ENCODE peak calls at places on chromosomes 16 and 17, in four cellular contexts. One of them, this sample, is unnamed. For H3K27me3, the result is how much of the 10 kb centered on the place peaks cover.

GRCh38 chr17:4999429-5000093 is 1.8 kb downstream of the KIF1C start:
- DNase-seq in suprapubic skin: peak
- DNase-seq in sigmoid colon: no peak
- DNase-seq in PC-3: no peak
- DNase-seq in this sample: no peak

GRCh38 chr17:78517421-78517820 is 59.8 kb downstream of the DNAH17 start:
- DNase-seq in sigmoid colon: peak
- DNase-seq in suprapubic skin: no peak
- DNase-seq in PC-3: no peak
- DNase-seq in this sample: no peak

GRCh38 chr16:52439750-52440149 is 107.2 kb downstream of the TOX3 start:
- DNase-seq in suprapubic skin: no peak
- DNase-seq in sigmoid colon: no peak
- DNase-seq in PC-3: no peak
- DNase-seq in this sample: no peak

GRCh38 chr17:67278363-67278762 is 33.4 kb upstream of the HELZ start:
- DNase-seq in suprapubic skin: no peak
- DNase-seq in PC-3: no peak
- DNase-seq in sigmoid colon: no peak
- DNase-seq in this sample: no peak

GRCh38 chr16:22308824-22309520 is 11.8 kb downstream of the POLR3E start:
- DNase-seq in sigmoid colon: no peak
- DNase-seq in PC-3: no peak
- DNase-seq in suprapubic skin: no peak
- DNase-seq in this sample: no peak

GRCh38 chr16:56606071-56606687 is 2.2 kb upstream of the MT2A start:
- DNase-seq in suprapubic skin: peak
- DNase-seq in sigmoid colon: peak
- DNase-seq in PC-3: peak
- DNase-seq in this sample: no peak

GRCh38 chr16:57537194-57537505 is 779 bp upstream of the CCDC102A start:
- DNase-seq in suprapubic skin: no peak
- DNase-seq in sigmoid colon: no peak
- DNase-seq in PC-3: no peak
- DNase-seq in this sample: no peak

GRCh38 chr16:27598921-27599565 is 49.1 kb downstream of the KATNIP start:
- DNase-seq in sigmoid colon: no peak
- DNase-seq in PC-3: no peak
- DNase-seq in suprapubic skin: no peak
- DNase-seq in this sample: no peak

GRCh38 chr17:5706835-5707234 is 122.5 kb upstream of the NLRP1 start:
- DNase-seq in suprapubic skin: no peak
- DNase-seq in PC-3: peak
- DNase-seq in sigmoid colon: no peak
- DNase-seq in this sample: no peak

GRCh38 chr17:51706098-51706497 is 445.8 kb downstream of the UTP18 start:
- DNase-seq in sigmoid colon: no peak
- DNase-seq in PC-3: no peak
- DNase-seq in suprapubic skin: no peak
- DNase-seq in this sample: no peak

GRCh38 chr17:42387221-42387657 is 1.0 kb downstream of the STAT3 start:
- DNase-seq in PC-3: no peak
- DNase-seq in sigmoid colon: peak
- DNase-seq in suprapubic skin: peak
- DNase-seq in this sample: no peak

GRCh38 chr16:23182206-23182674 is 305 bp upstream of the SCNN1G start:
- DNase-seq in suprapubic skin: no peak
- DNase-seq in sigmoid colon: peak
- DNase-seq in PC-3: peak
- DNase-seq in this sample: no peak

GRCh38 chr17:2723505-2723996 is 12.0 kb upstream of the CLUH start:
- DNase-seq in suprapubic skin: no peak
- DNase-seq in PC-3: peak
- DNase-seq in sigmoid colon: no peak
- DNase-seq in this sample: no peak

GRCh38 chr16:29710227-29711219 is 31.5 kb downstream of the QPRT start:
- DNase-seq in suprapubic skin: no peak
- DNase-seq in PC-3: peak
- DNase-seq in sigmoid colon: no peak
- DNase-seq in this sample: no peak

GRCh38 chr17:12078791-12079190 is 58.1 kb downstream of the MAP2K4 start:
- DNase-seq in suprapubic skin: no peak
- DNase-seq in sigmoid colon: no peak
- DNase-seq in PC-3: peak
- DNase-seq in this sample: no peak

GRCh38 chr17:2025220-2025621 is at the start of gene RTN4RL1:
- DNase-seq in sigmoid colon: peak
- DNase-seq in PC-3: peak
- DNase-seq in suprapubic skin: peak
- DNase-seq in this sample: no peak

GRCh38 chr17:42428141-42428944 is 5.3 kb upstream of the CAVIN1 start:
- DNase-seq in sigmoid colon: peak
- DNase-seq in PC-3: no peak
- DNase-seq in suprapubic skin: peak
- DNase-seq in this sample: peak

GRCh38 chr17:35117984-35118383 is 1.7 kb downstream of the RAD51D start:
- DNase-seq in PC-3: peak
- DNase-seq in sigmoid colon: no peak
- DNase-seq in suprapubic skin: no peak
- DNase-seq in this sample: no peak

GRCh38 chr16:24820522-24820921 is 25.2 kb upstream of the SLC5A11 start:
- DNase-seq in PC-3: no peak
- DNase-seq in suprapubic skin: no peak
- DNase-seq in sigmoid colon: no peak
- DNase-seq in this sample: no peak

GRCh38 chr16:57146735-57147134 is 39.1 kb downstream of the PSME3IP1 start:
- DNase-seq in PC-3: peak
- DNase-seq in sigmoid colon: peak
- DNase-seq in suprapubic skin: no peak
- DNase-seq in this sample: no peak

GRCh38 chr17:44527954-44528353 is 24.7 kb upstream of the GPATCH8 start:
- DNase-seq in PC-3: no peak
- DNase-seq in suprapubic skin: no peak
- DNase-seq in sigmoid colon: no peak
- DNase-seq in this sample: no peak

GRCh38 chr17:13587487-13588338 is 14.0 kb downstream of the HS3ST3A1 start:
- DNase-seq in PC-3: no peak
- DNase-seq in suprapubic skin: no peak
- DNase-seq in sigmoid colon: no peak
- DNase-seq in this sample: no peak

GRCh38 chr16:84897911-84898377 is 78.2 kb downstream of the CRISPLD2 start:
- DNase-seq in sigmoid colon: no peak
- DNase-seq in suprapubic skin: no peak
- DNase-seq in PC-3: no peak
- DNase-seq in this sample: no peak

GRCh38 chr17:45221081-45221996 is at the start of gene FMNL1:
- DNase-seq in PC-3: peak
- DNase-seq in sigmoid colon: no peak
- DNase-seq in suprapubic skin: no peak
- DNase-seq in this sample: no peak

DNA sequence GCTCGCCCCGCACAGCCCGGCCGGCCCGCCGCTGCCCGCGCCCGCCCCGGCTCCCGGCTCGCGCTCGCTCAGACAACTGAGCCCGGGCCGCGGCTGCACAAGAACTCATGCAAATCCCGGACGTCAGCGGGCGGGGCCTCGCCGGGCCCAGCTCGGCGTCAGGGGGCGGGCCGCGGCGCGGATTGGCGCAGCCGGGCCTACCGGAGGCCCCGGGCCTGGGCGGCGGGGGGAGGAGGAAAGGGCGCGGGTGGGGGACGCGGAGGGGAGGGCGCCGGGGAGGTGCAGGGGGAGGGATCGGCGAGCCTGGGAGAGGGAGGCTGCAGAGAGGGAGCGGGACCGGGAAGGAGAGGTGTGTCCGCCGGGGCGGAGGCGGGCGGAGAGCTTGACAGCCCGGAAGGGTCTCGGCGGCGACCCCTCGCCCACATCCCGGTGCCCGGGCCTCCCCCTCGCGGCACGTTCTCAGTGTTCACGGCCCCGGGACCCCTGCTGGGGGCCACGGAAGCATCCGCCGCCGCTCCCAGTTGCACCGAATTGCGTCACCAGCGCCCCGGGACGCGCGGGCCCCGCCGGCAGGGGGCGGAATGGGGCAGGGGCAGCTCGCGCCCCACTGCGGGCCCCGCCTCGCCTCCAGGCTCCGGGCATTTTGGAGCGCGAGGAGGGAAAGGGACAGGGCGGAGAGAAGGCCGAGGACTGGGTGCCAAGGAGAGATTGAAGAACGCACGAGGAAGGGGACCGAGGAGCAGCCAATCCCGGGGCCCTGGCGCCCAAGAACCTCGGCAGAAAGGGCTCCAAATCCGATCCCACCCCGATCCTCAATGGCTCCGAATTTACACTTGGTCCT is at the start of gene CBX4:
- DNase-seq in suprapubic skin: peak
- DNase-seq in sigmoid colon: peak
- DNase-seq in PC-3: peak
- DNase-seq in this sample: peak
- H3K27me3 ChIP-seq in suprapubic skin: under half
- H3K27me3 ChIP-seq in sigmoid colon: under half
- H3K27me3 ChIP-seq in PC-3: under half
- H3K27me3 ChIP-seq in this sample: under half

GRCh38 chr16:49276646-49277385 is 4.8 kb downstream of the CBLN1 start:
- DNase-seq in suprapubic skin: no peak
- DNase-seq in sigmoid colon: no peak
- DNase-seq in PC-3: no peak
- DNase-seq in this sample: no peak

GRCh38 chr16:49275870-49276269 is 5.8 kb downstream of the CBLN1 start:
- DNase-seq in PC-3: no peak
- DNase-seq in sigmoid colon: no peak
- DNase-seq in suprapubic skin: no peak
- DNase-seq in this sample: no peak

GRCh38 chr16:49273771-49274170 is 7.9 kb downstream of the CBLN1 start:
- DNase-seq in sigmoid colon: no peak
- DNase-seq in suprapubic skin: no peak
- DNase-seq in PC-3: no peak
- DNase-seq in this sample: no peak

GRCh38 chr16:49277386-49277742 is 4.3 kb downstream of the CBLN1 start:
- DNase-seq in suprapubic skin: no peak
- DNase-seq in sigmoid colon: no peak
- DNase-seq in PC-3: no peak
- DNase-seq in this sample: no peak

GRCh38 chr16:49274936-49275730 is 6.5 kb downstream of the CBLN1 start:
- DNase-seq in PC-3: no peak
- DNase-seq in sigmoid colon: no peak
- DNase-seq in suprapubic skin: no peak
- DNase-seq in this sample: no peak
- H3K27me3 ChIP-seq in PC-3: under half
- H3K27me3 ChIP-seq in sigmoid colon: under half
- H3K27me3 ChIP-seq in suprapubic skin: half or more
- H3K27me3 ChIP-seq in this sample: under half

GRCh38 chr16:1336619-1337018 is 3.2 kb downstream of the BAIAP3 start:
- DNase-seq in PC-3: no peak
- DNase-seq in sigmoid colon: no peak
- DNase-seq in suprapubic skin: no peak
- DNase-seq in this sample: no peak
- H3K27me3 ChIP-seq in PC-3: under half
- H3K27me3 ChIP-seq in sigmoid colon: under half
- H3K27me3 ChIP-seq in suprapubic skin: half or more
- H3K27me3 ChIP-seq in this sample: under half

GRCh38 chr17:39608142-39608541 is 422 bp upstream of the NEUROD2 start:
- DNase-seq in sigmoid colon: no peak
- DNase-seq in PC-3: no peak
- DNase-seq in suprapubic skin: peak
- DNase-seq in this sample: no peak

GRCh38 chr17:39606434-39607056 is 1.2 kb downstream of the NEUROD2 start:
- DNase-seq in sigmoid colon: no peak
- DNase-seq in suprapubic skin: peak
- DNase-seq in PC-3: no peak
- DNase-seq in this sample: no peak

GRCh38 chr17:39607057-39607850 is 466 bp downstream of the NEUROD2 start:
- DNase-seq in suprapubic skin: peak
- DNase-seq in sigmoid colon: no peak
- DNase-seq in PC-3: no peak
- DNase-seq in this sample: no peak

GRCh38 chr17:39608601-39609000 is 881 bp upstream of the NEUROD2 start:
- DNase-seq in suprapubic skin: no peak
- DNase-seq in PC-3: no peak
- DNase-seq in sigmoid colon: no peak
- DNase-seq in this sample: no peak

GRCh38 chr17:39607851-39608130 is at the start of gene NEUROD2:
- DNase-seq in PC-3: no peak
- DNase-seq in suprapubic skin: peak
- DNase-seq in sigmoid colon: no peak
- DNase-seq in this sample: no peak
- H3K27me3 ChIP-seq in PC-3: under half
- H3K27me3 ChIP-seq in suprapubic skin: half or more
- H3K27me3 ChIP-seq in sigmoid colon: under half
- H3K27me3 ChIP-seq in this sample: under half

DNA sequence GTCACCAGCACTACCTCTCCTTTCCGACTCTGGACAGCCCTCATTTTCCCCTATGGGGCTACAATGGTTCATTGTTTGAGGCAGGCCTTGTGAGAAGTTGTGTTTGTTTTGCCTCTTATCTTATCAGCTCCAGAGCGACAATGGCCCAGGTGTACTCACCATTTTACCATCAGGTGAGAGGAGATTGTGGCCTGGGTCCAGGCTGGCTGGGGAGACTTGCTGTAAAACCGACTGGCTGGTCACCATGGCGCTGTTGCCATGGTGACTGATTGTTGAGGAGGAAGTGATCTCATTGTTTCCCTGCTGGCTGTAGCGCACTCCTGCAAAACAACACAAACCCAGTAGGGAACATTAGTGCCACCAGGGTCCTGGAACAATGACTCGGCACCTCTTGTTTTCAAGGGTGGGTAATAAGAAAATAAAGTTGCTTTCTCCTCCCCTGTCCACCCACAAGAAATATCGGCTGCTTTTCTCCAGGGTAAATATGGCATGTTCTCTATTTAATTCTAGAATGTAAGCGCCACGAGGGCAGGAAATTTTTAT is 34.4 kb downstream of the HNF1B start:
- DNase-seq in PC-3: peak
- DNase-seq in suprapubic skin: no peak
- DNase-seq in sigmoid colon: no peak
- DNase-seq in this sample: no peak
- H3K27me3 ChIP-seq in PC-3: under half
- H3K27me3 ChIP-seq in suprapubic skin: half or more
- H3K27me3 ChIP-seq in sigmoid colon: under half
- H3K27me3 ChIP-seq in this sample: under half

GRCh38 chr17:49055181-49055927 is 58.2 kb downstream of the IGF2BP1 start:
- DNase-seq in suprapubic skin: no peak
- DNase-seq in PC-3: no peak
- DNase-seq in sigmoid colon: no peak
- DNase-seq in this sample: no peak
- H3K27me3 ChIP-seq in suprapubic skin: under half
- H3K27me3 ChIP-seq in PC-3: under half
- H3K27me3 ChIP-seq in sigmoid colon: under half
- H3K27me3 ChIP-seq in this sample: under half

This sample was measured in thoracic aorta.